ENCODE peak calls at places on chromosome 3, in four cellular contexts. One of them, this sample, is unnamed.

GRCh38 chr3:179113903-179114302 is 34.3 kb upstream of the PIK3CA start:
- DNase-seq in K562: no peak
- DNase-seq in WTC11: no peak
- DNase-seq in GM12878: no peak
- DNase-seq in this sample: no peak

GRCh38 chr3:141191097-141191749 is 40.4 kb upstream of the PXYLP1 start:
- DNase-seq in K562: no peak
- DNase-seq in WTC11: no peak
- DNase-seq in GM12878: no peak
- DNase-seq in this sample: no peak

GRCh38 chr3:126480251-126480650 is 4.6 kb upstream of the ZXDC start:
- DNase-seq in K562: no peak
- DNase-seq in WTC11: no peak
- DNase-seq in GM12878: no peak
- DNase-seq in this sample: no peak

GRCh38 chr3:129123314-129124060 is 1.9 kb upstream of the RAB43 start:
- DNase-seq in K562: no peak
- DNase-seq in WTC11: no peak
- DNase-seq in GM12878: no peak
- DNase-seq in this sample: peak

GRCh38 chr3:126284258-126284904 is 72.8 kb downstream of the KLF15 start:
- DNase-seq in K562: no peak
- DNase-seq in WTC11: no peak
- DNase-seq in GM12878: no peak
- DNase-seq in this sample: no peak

GRCh38 chr3:57949344-57949743 is 58.9 kb upstream of the FLNB start:
- DNase-seq in K562: no peak
- DNase-seq in WTC11: no peak
- DNase-seq in GM12878: no peak
- DNase-seq in this sample: no peak

GRCh38 chr3:27202959-27203358 is 166.2 kb downstream of the NEK10 start:
- DNase-seq in K562: no peak
- DNase-seq in WTC11: no peak
- DNase-seq in GM12878: no peak
- DNase-seq in this sample: no peak

GRCh38 chr3:134796313-134797079 is 1.4 kb downstream of the EPHB1 start:
- DNase-seq in K562: no peak
- DNase-seq in WTC11: peak
- DNase-seq in GM12878: no peak
- DNase-seq in this sample: no peak

GRCh38 chr3:53478166-53478830 is 16.1 kb upstream of the CACNA1D start:
- DNase-seq in K562: no peak
- DNase-seq in WTC11: no peak
- DNase-seq in GM12878: no peak
- DNase-seq in this sample: peak

GRCh38 chr3:13123765-13124164 is 50.5 kb upstream of the IQSEC1 start:
- DNase-seq in K562: no peak
- DNase-seq in WTC11: no peak
- DNase-seq in GM12878: no peak
- DNase-seq in this sample: no peak

GRCh38 chr3:50246517-50246954 is 10.5 kb downstream of the GNAI2 start:
- DNase-seq in K562: peak
- DNase-seq in WTC11: no peak
- DNase-seq in GM12878: no peak
- DNase-seq in this sample: no peak

GRCh38 chr3:50345586-50345985 is at the start of gene ZMYND10:
- DNase-seq in K562: peak
- DNase-seq in WTC11: peak
- DNase-seq in GM12878: no peak
- DNase-seq in this sample: no peak

GRCh38 chr3:172965256-172965655 is 175.8 kb downstream of the SPATA16 start:
- DNase-seq in K562: no peak
- DNase-seq in WTC11: no peak
- DNase-seq in GM12878: no peak
- DNase-seq in this sample: no peak

GRCh38 chr3:143820466-143821221 is 27.6 kb downstream of the SLC9A9 start:
- DNase-seq in K562: no peak
- DNase-seq in WTC11: no peak
- DNase-seq in GM12878: no peak
- DNase-seq in this sample: no peak

GRCh38 chr3:149655826-149656599 is 1.8 kb downstream of the WWTR1 start:
- DNase-seq in K562: no peak
- DNase-seq in WTC11: no peak
- DNase-seq in GM12878: no peak
- DNase-seq in this sample: no peak

GRCh38 chr3:97952280-97952679 is 20.0 kb downstream of the RIOX2 start:
- DNase-seq in K562: no peak
- DNase-seq in WTC11: no peak
- DNase-seq in GM12878: no peak
- DNase-seq in this sample: no peak

GRCh38 chr3:95654567-95655362 is 1159.6 kb upstream of the EPHA6 start:
- DNase-seq in K562: no peak
- DNase-seq in WTC11: no peak
- DNase-seq in GM12878: no peak
- DNase-seq in this sample: no peak

GRCh38 chr3:32500880-32501784 is 1.5 kb downstream of the CMTM6 start:
- DNase-seq in K562: no peak
- DNase-seq in WTC11: no peak
- DNase-seq in GM12878: no peak
- DNase-seq in this sample: no peak

GRCh38 chr3:11480663-11481298 is 162.9 kb downstream of the VGLL4 start:
- DNase-seq in K562: peak
- DNase-seq in WTC11: peak
- DNase-seq in GM12878: no peak
- DNase-seq in this sample: peak

GRCh38 chr3:101988591-101988990 is 139.3 kb downstream of the NFKBIZ start:
- DNase-seq in K562: no peak
- DNase-seq in WTC11: no peak
- DNase-seq in GM12878: no peak
- DNase-seq in this sample: no peak

GRCh38 chr3:157166559-157166958 is 6.6 kb upstream of the CCNL1 start:
- DNase-seq in K562: no peak
- DNase-seq in WTC11: no peak
- DNase-seq in GM12878: no peak
- DNase-seq in this sample: no peak

GRCh38 chr3:157166115-157166514 is 6.2 kb upstream of the CCNL1 start:
- DNase-seq in K562: no peak
- DNase-seq in WTC11: no peak
- DNase-seq in GM12878: no peak
- DNase-seq in this sample: peak

GRCh38 chr3:157160652-157161480 is 919 bp upstream of the CCNL1 start:
- DNase-seq in K562: peak
- DNase-seq in WTC11: no peak
- DNase-seq in GM12878: no peak
- DNase-seq in this sample: peak

GRCh38 chr3:157159762-157160651 is at the start of gene CCNL1:
- DNase-seq in K562: peak
- DNase-seq in WTC11: peak
- DNase-seq in GM12878: peak
- DNase-seq in this sample: peak

DNA sequence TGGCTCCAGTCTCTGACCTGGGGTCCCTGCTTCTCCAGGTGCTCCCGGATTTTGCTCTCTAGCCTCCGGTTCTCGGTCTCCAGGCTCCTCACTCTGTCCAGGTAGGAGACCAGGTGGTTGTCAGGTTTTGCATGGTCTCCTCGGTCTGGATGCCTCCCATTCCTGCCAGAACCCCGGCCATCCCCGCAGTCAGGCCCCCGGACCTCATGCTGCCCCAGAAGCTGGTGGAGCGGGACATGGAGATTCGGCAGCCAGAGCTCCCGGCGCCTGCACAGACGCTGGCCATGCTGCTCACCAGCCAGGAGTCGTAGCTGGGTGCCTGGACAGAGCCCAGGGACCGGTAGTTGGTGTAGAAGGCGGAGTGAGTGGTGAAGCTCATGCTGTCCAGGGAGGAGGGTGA is 3.6 kb upstream of the CCNL1 start:
- DNase-seq in K562: no peak
- DNase-seq in WTC11: no peak
- DNase-seq in GM12878: no peak
- DNase-seq in this sample: no peak
- TF ChIP-seq NR2C2 in K562: no peak
- TF ChIP-seq NR2C2 in WTC11: no peak
- TF ChIP-seq NR2C2 in GM12878: no peak
- TF ChIP-seq NR2C2 in this sample: no peak

DNA sequence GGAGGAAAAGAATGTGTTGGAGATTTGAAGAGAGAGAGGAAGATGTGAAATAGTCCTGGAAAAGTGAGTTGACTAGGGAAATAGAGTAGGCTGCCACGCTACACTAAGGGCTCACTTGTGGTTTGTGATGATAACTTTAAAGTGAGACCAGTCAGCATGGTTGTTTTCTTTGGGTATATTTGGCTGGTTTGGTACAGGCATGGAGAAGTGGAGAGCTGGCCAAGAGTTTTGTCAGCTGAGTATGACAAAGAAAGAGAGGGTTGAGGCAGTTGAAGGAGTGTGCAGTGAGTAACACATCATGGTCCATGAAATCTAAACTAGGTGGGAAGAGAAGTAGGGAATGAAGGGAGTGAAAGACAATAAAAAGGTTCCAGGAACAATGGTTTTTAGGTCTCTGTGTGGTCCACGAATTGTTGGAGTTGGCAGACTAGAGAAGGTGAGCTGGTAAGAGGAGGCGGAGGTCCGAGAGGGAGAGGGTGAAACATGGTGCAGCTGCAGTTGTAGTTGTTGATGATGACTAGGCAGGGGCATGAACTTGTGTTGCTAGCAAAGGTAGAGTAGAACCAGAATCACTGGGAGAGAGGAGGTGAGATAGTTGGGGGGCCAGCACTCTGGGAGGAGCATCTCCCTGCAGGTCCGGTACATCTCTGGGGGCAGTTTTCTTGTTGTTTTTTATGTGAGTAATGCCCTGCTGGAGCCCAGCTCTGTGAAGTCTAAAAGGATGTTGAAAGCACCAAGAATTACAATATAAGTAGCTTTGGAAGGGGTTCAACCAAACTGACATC is 21.0 kb downstream of the ZNF80 start:
- DNase-seq in K562: no peak
- DNase-seq in WTC11: no peak
- DNase-seq in GM12878: no peak
- DNase-seq in this sample: no peak
- TF ChIP-seq NR2C2 in K562: no peak
- TF ChIP-seq NR2C2 in WTC11: no peak
- TF ChIP-seq NR2C2 in GM12878: no peak
- TF ChIP-seq NR2C2 in this sample: no peak

DNA sequence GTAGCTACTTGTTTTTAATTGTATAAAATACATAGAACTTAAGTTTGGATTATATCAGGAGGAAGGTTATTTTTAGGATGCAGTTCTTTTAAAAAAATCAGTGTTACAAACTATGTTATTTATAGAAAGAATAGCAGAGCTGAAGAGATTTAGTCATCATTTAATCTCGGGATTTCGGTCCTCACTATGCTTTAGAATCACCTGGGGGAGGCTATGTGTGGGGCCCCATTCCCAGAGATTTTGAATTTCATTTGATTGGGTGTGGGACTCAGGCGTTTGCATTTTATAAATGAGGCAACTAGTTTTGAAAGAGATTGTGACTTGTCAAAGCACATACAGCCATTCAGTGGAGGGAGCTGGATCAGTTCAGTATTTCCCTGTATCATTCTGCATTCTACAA is 36.8 kb downstream of the TFG start:
- DNase-seq in K562: no peak
- DNase-seq in WTC11: no peak
- DNase-seq in GM12878: no peak
- DNase-seq in this sample: no peak
- TF ChIP-seq NR2C2 in K562: no peak
- TF ChIP-seq NR2C2 in WTC11: no peak
- TF ChIP-seq NR2C2 in GM12878: no peak
- TF ChIP-seq NR2C2 in this sample: no peak

GRCh38 chr3:48596676-48597407 is 1.7 kb upstream of the COL7A1 start:
- DNase-seq in K562: no peak
- DNase-seq in WTC11: no peak
- DNase-seq in GM12878: no peak
- DNase-seq in this sample: no peak

GRCh38 chr3:48595526-48596121 is 495 bp upstream of the COL7A1 start:
- DNase-seq in K562: peak
- DNase-seq in WTC11: peak
- DNase-seq in GM12878: no peak
- DNase-seq in this sample: peak

GRCh38 chr3:48594431-48595049 is 589 bp downstream of the COL7A1 start:
- DNase-seq in K562: peak
- DNase-seq in WTC11: no peak
- DNase-seq in GM12878: no peak
- DNase-seq in this sample: no peak

GRCh38 chr3:48596157-48596556 is 1.0 kb upstream of the COL7A1 start:
- DNase-seq in K562: peak
- DNase-seq in WTC11: no peak
- DNase-seq in GM12878: no peak
- DNase-seq in this sample: no peak

GRCh38 chr3:48595075-48595525 is at the start of gene COL7A1:
- DNase-seq in K562: no peak
- DNase-seq in WTC11: peak
- DNase-seq in GM12878: no peak
- DNase-seq in this sample: no peak
- TF ChIP-seq NR2C2 in K562: no peak
- TF ChIP-seq NR2C2 in WTC11: no peak
- TF ChIP-seq NR2C2 in GM12878: no peak
- TF ChIP-seq NR2C2 in this sample: no peak

This sample was measured in HepG2.